ENCODE peak calls at places on chromosomes 1 and 21, in four cellular contexts. One of them, this sample, is unnamed.

GRCh38 chr1:244210884-244211558 is 159.9 kb downstream of the ZBTB18 start:
- DNase-seq in kidney glomerular epithelial cell: no peak
- DNase-seq in endodermal cell: peak; percentile 91
- DNase-seq in NCI-H1105: no peak
- DNase-seq in this sample: no peak

GRCh38 chr1:78587213-78587612 is 33.0 kb upstream of the IFI44L start:
- DNase-seq in kidney glomerular epithelial cell: no peak
- DNase-seq in endodermal cell: no peak
- DNase-seq in NCI-H1105: no peak
- DNase-seq in this sample: no peak

GRCh38 chr1:53461329-53462044 is 2.3 kb downstream of the DMRTB1 start:
- DNase-seq in kidney glomerular epithelial cell: no peak
- DNase-seq in endodermal cell: peak; percentile 49
- DNase-seq in NCI-H1105: no peak
- DNase-seq in this sample: no peak

GRCh38 chr1:20486457-20487235 is 636 bp upstream of the CAMK2N1 start:
- DNase-seq in kidney glomerular epithelial cell: peak; percentile 16
- DNase-seq in endodermal cell: peak; percentile 89
- DNase-seq in NCI-H1105: peak; percentile 89
- DNase-seq in this sample: no peak

GRCh38 chr1:248872752-248873408 is 14.0 kb upstream of the ZNF692 start:
- DNase-seq in kidney glomerular epithelial cell: peak; percentile 60
- DNase-seq in endodermal cell: peak; percentile 93
- DNase-seq in NCI-H1105: peak; percentile 25
- DNase-seq in this sample: peak; percentile 33

GRCh38 chr1:159040206-159040605 is 30.5 kb downstream of the IFI16 start:
- DNase-seq in kidney glomerular epithelial cell: peak; percentile 31
- DNase-seq in endodermal cell: no peak
- DNase-seq in NCI-H1105: no peak
- DNase-seq in this sample: no peak

GRCh38 chr1:29912413-29912812 is 676.1 kb downstream of the PTPRU start:
- DNase-seq in kidney glomerular epithelial cell: peak; percentile 16
- DNase-seq in endodermal cell: no peak
- DNase-seq in NCI-H1105: no peak
- DNase-seq in this sample: no peak

GRCh38 chr21:29233611-29234540 is 64.8 kb upstream of the BACH1 start:
- DNase-seq in kidney glomerular epithelial cell: no peak
- DNase-seq in endodermal cell: no peak
- DNase-seq in NCI-H1105: no peak
- DNase-seq in this sample: no peak

GRCh38 chr1:156155760-156156495 is 2.5 kb downstream of the SEMA4A start:
- DNase-seq in kidney glomerular epithelial cell: no peak
- DNase-seq in endodermal cell: no peak
- DNase-seq in NCI-H1105: no peak
- DNase-seq in this sample: no peak

GRCh38 chr1:56249244-56249643 is 330.1 kb downstream of the PLPP3 start:
- DNase-seq in kidney glomerular epithelial cell: no peak
- DNase-seq in endodermal cell: no peak
- DNase-seq in NCI-H1105: no peak
- DNase-seq in this sample: no peak

GRCh38 chr1:5508669-5509330 is 483.4 kb downstream of the NPHP4 start:
- DNase-seq in kidney glomerular epithelial cell: no peak
- DNase-seq in endodermal cell: no peak
- DNase-seq in NCI-H1105: no peak
- DNase-seq in this sample: no peak

GRCh38 chr1:14108356-14109275 is 408.6 kb downstream of the PRDM2 start:
- DNase-seq in kidney glomerular epithelial cell: peak; percentile 21
- DNase-seq in endodermal cell: no peak
- DNase-seq in NCI-H1105: peak; percentile 70
- DNase-seq in this sample: no peak

GRCh38 chr1:23216771-23217420 is 406 bp downstream of the HTR1D start:
- DNase-seq in kidney glomerular epithelial cell: no peak
- DNase-seq in endodermal cell: peak; percentile 86
- DNase-seq in NCI-H1105: peak; percentile 13
- DNase-seq in this sample: no peak

GRCh38 chr1:6100801-6101783 is 55.4 kb downstream of the KCNAB2 start:
- DNase-seq in kidney glomerular epithelial cell: no peak
- DNase-seq in endodermal cell: no peak
- DNase-seq in NCI-H1105: no peak
- DNase-seq in this sample: no peak

GRCh38 chr1:75861831-75862230 is 65.1 kb downstream of the MSH4 start:
- DNase-seq in kidney glomerular epithelial cell: no peak
- DNase-seq in endodermal cell: peak; percentile 79
- DNase-seq in NCI-H1105: no peak
- DNase-seq in this sample: no peak

GRCh38 chr1:22371408-22371807 is 80.2 kb upstream of the ZBTB40 start:
- DNase-seq in kidney glomerular epithelial cell: no peak
- DNase-seq in endodermal cell: no peak
- DNase-seq in NCI-H1105: no peak
- DNase-seq in this sample: no peak

GRCh38 chr1:110370827-110371226 is 20.0 kb downstream of the SLC16A4 start:
- DNase-seq in kidney glomerular epithelial cell: peak; percentile 20
- DNase-seq in endodermal cell: no peak
- DNase-seq in NCI-H1105: no peak
- DNase-seq in this sample: no peak

GRCh38 chr1:7669559-7670208 is 101.4 kb upstream of the VAMP3 start:
- DNase-seq in kidney glomerular epithelial cell: no peak
- DNase-seq in endodermal cell: peak; percentile 96
- DNase-seq in NCI-H1105: peak; percentile 62
- DNase-seq in this sample: peak; percentile 49

This sample was measured in T-helper 1 cell.